ENCODE peak calls at places on chromosomes 16 and 17, in five cellular contexts. One of them, this sample, is unnamed.

GRCh38 chr17:75743625-75744206 is 21.3 kb downstream of the GALK1 start:
- DNase-seq in A549: no peak
- DNase-seq in GM12878: no peak
- DNase-seq in HepG2: no peak
- DNase-seq in K562: no peak
- DNase-seq in this sample: no peak

GRCh38 chr17:16348586-16348985 is 4.7 kb downstream of the CENPV start:
- DNase-seq in GM12878: no peak
- DNase-seq in K562: no peak
- DNase-seq in HepG2: no peak
- DNase-seq in A549: no peak
- DNase-seq in this sample: no peak

GRCh38 chr16:87350681-87351319 is 32.8 kb downstream of the FBXO31 start:
- DNase-seq in HepG2: no peak
- DNase-seq in A549: no peak
- DNase-seq in GM12878: no peak
- DNase-seq in K562: no peak
- DNase-seq in this sample: no peak

GRCh38 chr17:39235555-39236221 is 9.9 kb upstream of the STAC2 start:
- DNase-seq in A549: peak
- DNase-seq in K562: peak
- DNase-seq in HepG2: peak
- DNase-seq in GM12878: peak
- DNase-seq in this sample: peak

GRCh38 chr17:38885728-38886642 is 16.1 kb downstream of the LASP1 start:
- DNase-seq in A549: no peak
- DNase-seq in HepG2: no peak
- DNase-seq in GM12878: no peak
- DNase-seq in K562: no peak
- DNase-seq in this sample: peak

GRCh38 chr16:80731915-80732314 is 72.5 kb downstream of the CDYL2 start:
- DNase-seq in K562: no peak
- DNase-seq in GM12878: no peak
- DNase-seq in A549: no peak
- DNase-seq in HepG2: no peak
- DNase-seq in this sample: no peak

GRCh38 chr16:1167276-1168107 is 14.6 kb downstream of the CACNA1H start:
- DNase-seq in GM12878: no peak
- DNase-seq in K562: no peak
- DNase-seq in A549: no peak
- DNase-seq in HepG2: no peak
- DNase-seq in this sample: peak

GRCh38 chr16:13997933-13998332 is 73.2 kb upstream of the MRTFB start:
- DNase-seq in A549: no peak
- DNase-seq in K562: no peak
- DNase-seq in GM12878: peak
- DNase-seq in HepG2: peak
- DNase-seq in this sample: no peak

GRCh38 chr16:57380671-57381462 is 8.6 kb downstream of the CX3CL1 start:
- DNase-seq in HepG2: no peak
- DNase-seq in GM12878: no peak
- DNase-seq in K562: no peak
- DNase-seq in A549: no peak
- DNase-seq in this sample: no peak

GRCh38 chr16:26905336-26905735 is 161.4 kb upstream of the C16orf82 start:
- DNase-seq in GM12878: no peak
- DNase-seq in A549: no peak
- DNase-seq in HepG2: no peak
- DNase-seq in K562: no peak
- DNase-seq in this sample: no peak

GRCh38 chr16:13186813-13187212 is 285.4 kb downstream of the SHISA9 start:
- DNase-seq in K562: no peak
- DNase-seq in HepG2: peak
- DNase-seq in GM12878: no peak
- DNase-seq in A549: no peak
- DNase-seq in this sample: peak

GRCh38 chr17:45345554-45346254 is 28.9 kb upstream of the MAP3K14 start:
- DNase-seq in K562: peak
- DNase-seq in GM12878: no peak
- DNase-seq in HepG2: no peak
- DNase-seq in A549: no peak
- DNase-seq in this sample: no peak

GRCh38 chr17:80035937-80036714 is at the start of gene CCDC40:
- DNase-seq in K562: peak
- DNase-seq in A549: peak
- DNase-seq in HepG2: peak
- DNase-seq in GM12878: no peak
- DNase-seq in this sample: peak

GRCh38 chr17:65175952-65176351 is 38.8 kb downstream of the RGS9 start:
- DNase-seq in K562: no peak
- DNase-seq in A549: no peak
- DNase-seq in HepG2: no peak
- DNase-seq in GM12878: no peak
- DNase-seq in this sample: no peak

GRCh38 chr17:75493476-75494129 is 21.7 kb downstream of the CASKIN2 start:
- DNase-seq in K562: no peak
- DNase-seq in A549: no peak
- DNase-seq in HepG2: no peak
- DNase-seq in GM12878: no peak
- DNase-seq in this sample: no peak

GRCh38 chr16:4411684-4412083 is 4.7 kb downstream of the CORO7 start:
- DNase-seq in GM12878: no peak
- DNase-seq in HepG2: no peak
- DNase-seq in K562: no peak
- DNase-seq in A549: no peak
- DNase-seq in this sample: no peak

GRCh38 chr16:63613701-63614100 is 1508.2 kb downstream of the CDH11 start:
- DNase-seq in HepG2: peak
- DNase-seq in GM12878: no peak
- DNase-seq in A549: peak
- DNase-seq in K562: no peak
- DNase-seq in this sample: no peak

GRCh38 chr16:19717319-19717718 is 708 bp downstream of the KNOP1 start:
- DNase-seq in K562: no peak
- DNase-seq in HepG2: no peak
- DNase-seq in GM12878: no peak
- DNase-seq in A549: peak
- DNase-seq in this sample: peak

GRCh38 chr16:78579020-78579419 is 479.6 kb downstream of the WWOX start:
- DNase-seq in A549: no peak
- DNase-seq in HepG2: no peak
- DNase-seq in K562: no peak
- DNase-seq in GM12878: no peak
- DNase-seq in this sample: no peak

GRCh38 chr16:20265019-20265418 is 62.3 kb downstream of the GP2 start:
- DNase-seq in HepG2: no peak
- DNase-seq in A549: no peak
- DNase-seq in K562: no peak
- DNase-seq in GM12878: no peak
- DNase-seq in this sample: no peak

GRCh38 chr16:69150146-69150865 is 17.9 kb downstream of the UTP4 start:
- DNase-seq in GM12878: no peak
- DNase-seq in A549: peak
- DNase-seq in K562: peak
- DNase-seq in HepG2: peak
- DNase-seq in this sample: peak

GRCh38 chr16:85622683-85623082 is 9.6 kb downstream of the GSE1 start:
- DNase-seq in GM12878: no peak
- DNase-seq in HepG2: no peak
- DNase-seq in K562: no peak
- DNase-seq in A549: no peak
- DNase-seq in this sample: no peak

GRCh38 chr17:7586673-7587419 is 3.0 kb downstream of the SOX15 start:
- DNase-seq in A549: peak
- DNase-seq in K562: peak
- DNase-seq in GM12878: no peak
- DNase-seq in HepG2: peak
- DNase-seq in this sample: peak

GRCh38 chr17:7548585-7549400 is at the start of gene TNFSF12:
- DNase-seq in HepG2: no peak
- DNase-seq in K562: peak
- DNase-seq in GM12878: no peak
- DNase-seq in A549: no peak
- DNase-seq in this sample: peak

GRCh38 chr17:57746221-57746620 is 1.1 kb upstream of the CCDC182 start:
- DNase-seq in HepG2: no peak
- DNase-seq in GM12878: no peak
- DNase-seq in A549: no peak
- DNase-seq in K562: no peak
- DNase-seq in this sample: no peak

GRCh38 chr17:550041-550398 is 164.6 kb downstream of the VPS53 start:
- DNase-seq in GM12878: no peak
- DNase-seq in A549: no peak
- DNase-seq in HepG2: no peak
- DNase-seq in K562: no peak
- DNase-seq in this sample: no peak

GRCh38 chr17:17001874-17002520 is 30.1 kb upstream of the TNFRSF13B start:
- DNase-seq in HepG2: peak
- DNase-seq in K562: peak
- DNase-seq in GM12878: no peak
- DNase-seq in A549: peak
- DNase-seq in this sample: peak

GRCh38 chr16:49623501-49624266 is 232.2 kb downstream of the ZNF423 start:
- DNase-seq in HepG2: no peak
- DNase-seq in A549: no peak
- DNase-seq in K562: no peak
- DNase-seq in GM12878: no peak
- DNase-seq in this sample: no peak
- TF ChIP-seq JUNB in HepG2: no peak
- TF ChIP-seq JUNB in A549: no peak
- TF ChIP-seq JUNB in K562: no peak
- TF ChIP-seq JUNB in GM12878: no peak
- TF ChIP-seq JUNB in this sample: no peak

GRCh38 chr17:59751955-59752413 is 44.5 kb downstream of the VMP1 start:
- DNase-seq in GM12878: no peak
- DNase-seq in K562: no peak
- DNase-seq in A549: no peak
- DNase-seq in HepG2: no peak
- DNase-seq in this sample: no peak
- TF ChIP-seq JUNB in GM12878: peak
- TF ChIP-seq JUNB in K562: no peak
- TF ChIP-seq JUNB in A549: no peak
- TF ChIP-seq JUNB in HepG2: no peak
- TF ChIP-seq JUNB in this sample: no peak

DNA sequence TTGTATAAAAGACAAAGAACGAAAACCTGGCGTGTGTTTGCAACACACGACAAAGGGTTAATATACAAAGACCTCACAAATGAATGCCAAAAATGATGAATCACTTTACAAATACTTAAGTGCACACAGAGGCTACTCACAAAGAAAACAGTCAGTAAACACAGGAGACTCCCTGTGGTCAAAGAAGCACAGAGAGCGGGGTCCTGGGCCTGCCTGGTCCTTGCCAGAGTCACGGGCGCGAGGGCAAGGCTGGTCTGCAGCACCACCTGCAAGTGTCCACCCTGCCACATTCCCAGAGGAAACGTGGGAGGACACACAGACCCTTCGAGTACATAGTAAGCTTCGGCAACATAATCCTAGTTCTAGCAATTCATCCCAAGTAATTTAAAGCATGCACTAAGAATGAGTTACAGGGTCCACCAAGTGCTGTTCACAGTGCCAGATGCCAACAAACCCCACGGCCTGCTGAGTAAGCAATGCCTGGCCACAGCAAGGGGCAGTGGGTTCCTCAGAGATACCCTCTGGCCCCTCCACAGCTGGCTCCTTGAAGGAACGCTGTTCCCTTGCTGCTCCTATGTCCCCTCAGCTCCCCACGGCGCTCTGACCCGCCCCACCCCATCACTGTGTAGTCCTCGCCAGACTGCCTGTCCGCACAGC is 24.6 kb upstream of the FAAP100 start:
- DNase-seq in A549: peak
- DNase-seq in GM12878: no peak
- DNase-seq in K562: no peak
- DNase-seq in HepG2: peak
- DNase-seq in this sample: no peak
- TF ChIP-seq JUNB in A549: peak
- TF ChIP-seq JUNB in GM12878: no peak
- TF ChIP-seq JUNB in K562: no peak
- TF ChIP-seq JUNB in HepG2: peak
- TF ChIP-seq JUNB in this sample: no peak

DNA sequence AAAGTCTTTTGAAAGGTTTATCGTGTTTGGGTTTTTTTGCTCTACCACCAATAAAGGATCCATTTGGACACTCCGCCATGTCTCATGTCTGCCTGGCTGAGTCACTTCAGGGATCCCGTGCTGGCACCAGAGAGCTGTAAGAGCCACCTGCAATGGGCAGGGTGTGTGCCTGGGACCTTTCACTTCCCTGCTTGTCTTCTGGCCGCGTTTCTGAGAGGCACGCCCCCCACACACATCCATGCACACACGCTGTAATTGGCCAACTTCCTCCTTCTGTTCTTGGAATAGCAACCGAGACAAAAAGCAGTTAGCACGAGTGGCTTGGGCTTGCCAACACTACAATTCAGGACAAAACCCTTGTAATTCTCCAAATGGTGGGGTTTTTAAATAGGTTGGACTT is 9.8 kb upstream of the SOST start:
- DNase-seq in HepG2: no peak
- DNase-seq in GM12878: no peak
- DNase-seq in K562: no peak
- DNase-seq in A549: no peak
- DNase-seq in this sample: no peak
- TF ChIP-seq JUNB in HepG2: no peak
- TF ChIP-seq JUNB in GM12878: no peak
- TF ChIP-seq JUNB in K562: no peak
- TF ChIP-seq JUNB in A549: no peak
- TF ChIP-seq JUNB in this sample: no peak

GRCh38 chr17:64028874-64029464 is 8.5 kb upstream of the ICAM2 start:
- DNase-seq in GM12878: no peak
- DNase-seq in A549: peak
- DNase-seq in HepG2: peak
- DNase-seq in K562: peak
- DNase-seq in this sample: peak
- TF ChIP-seq JUNB in GM12878: no peak
- TF ChIP-seq JUNB in A549: no peak
- TF ChIP-seq JUNB in HepG2: no peak
- TF ChIP-seq JUNB in K562: no peak
- TF ChIP-seq JUNB in this sample: no peak

GRCh38 chr16:82641336-82641984 is 14.7 kb downstream of the CDH13 start:
- DNase-seq in GM12878: no peak
- DNase-seq in K562: no peak
- DNase-seq in HepG2: no peak
- DNase-seq in A549: no peak
- DNase-seq in this sample: no peak

GRCh38 chr16:82636958-82637357 is 10.2 kb downstream of the CDH13 start:
- DNase-seq in GM12878: no peak
- DNase-seq in A549: no peak
- DNase-seq in HepG2: no peak
- DNase-seq in K562: no peak
- DNase-seq in this sample: no peak

GRCh38 chr16:82638095-82638798 is 11.5 kb downstream of the CDH13 start:
- DNase-seq in GM12878: no peak
- DNase-seq in K562: no peak
- DNase-seq in HepG2: no peak
- DNase-seq in A549: no peak
- DNase-seq in this sample: no peak

GRCh38 chr16:82639263-82639662 is 12.5 kb downstream of the CDH13 start:
- DNase-seq in GM12878: no peak
- DNase-seq in A549: no peak
- DNase-seq in HepG2: no peak
- DNase-seq in K562: no peak
- DNase-seq in this sample: no peak

GRCh38 chr16:82639666-82640336 is 13.0 kb downstream of the CDH13 start:
- DNase-seq in A549: peak
- DNase-seq in K562: peak
- DNase-seq in HepG2: peak
- DNase-seq in GM12878: no peak
- DNase-seq in this sample: peak
- TF ChIP-seq JUNB in A549: no peak
- TF ChIP-seq JUNB in K562: no peak
- TF ChIP-seq JUNB in HepG2: no peak
- TF ChIP-seq JUNB in GM12878: no peak
- TF ChIP-seq JUNB in this sample: no peak

This sample was measured in GM23338.